ENCODE peak calls at places on chromosome 1, in seven cellular contexts. One of them, this sample, is unnamed.

GRCh38 chr1:24409535-24409934 is 4.0 kb downstream of the STPG1 start:
- DNase-seq in activated naive CD4-positive, alpha-beta T cell: no peak
- DNase-seq in stimulated activated CD4-positive, alpha-beta T cell treated with anti-CD3 and anti-CD28 coated beads, Interleukin-12 subunit alpha, Interleukin-12 subunit beta, amount 100 ng/mL, for 48 hours: no peak
- DNase-seq in type B pancreatic cell: no peak
- DNase-seq in left colon: no peak
- DNase-seq in CD8-positive, alpha-beta memory T cell: no peak
- DNase-seq in PC-3: peak
- DNase-seq in this sample: no peak

GRCh38 chr1:167905671-167906070 is 8.3 kb downstream of the ADCY10 start:
- DNase-seq in activated naive CD4-positive, alpha-beta T cell: no peak
- DNase-seq in stimulated activated CD4-positive, alpha-beta T cell treated with anti-CD3 and anti-CD28 coated beads, Interleukin-12 subunit alpha, Interleukin-12 subunit beta, amount 100 ng/mL, for 48 hours: no peak
- DNase-seq in left colon: no peak
- DNase-seq in PC-3: no peak
- DNase-seq in type B pancreatic cell: no peak
- DNase-seq in CD8-positive, alpha-beta memory T cell: no peak
- DNase-seq in this sample: no peak

GRCh38 chr1:44924835-44925464 is 61.4 kb downstream of the EIF2B3 start:
- DNase-seq in left colon: no peak
- DNase-seq in PC-3: peak
- DNase-seq in stimulated activated CD4-positive, alpha-beta T cell treated with anti-CD3 and anti-CD28 coated beads, Interleukin-12 subunit alpha, Interleukin-12 subunit beta, amount 100 ng/mL, for 48 hours: peak
- DNase-seq in type B pancreatic cell: no peak
- DNase-seq in activated naive CD4-positive, alpha-beta T cell: no peak
- DNase-seq in CD8-positive, alpha-beta memory T cell: no peak
- DNase-seq in this sample: no peak

GRCh38 chr1:56758135-56758534 is 61.1 kb downstream of the FYB2 start:
- DNase-seq in PC-3: peak
- DNase-seq in stimulated activated CD4-positive, alpha-beta T cell treated with anti-CD3 and anti-CD28 coated beads, Interleukin-12 subunit alpha, Interleukin-12 subunit beta, amount 100 ng/mL, for 48 hours: no peak
- DNase-seq in type B pancreatic cell: no peak
- DNase-seq in CD8-positive, alpha-beta memory T cell: no peak
- DNase-seq in activated naive CD4-positive, alpha-beta T cell: no peak
- DNase-seq in left colon: peak
- DNase-seq in this sample: no peak

GRCh38 chr1:21329209-21329844 is 39.1 kb upstream of the ECE1 start:
- DNase-seq in CD8-positive, alpha-beta memory T cell: no peak
- DNase-seq in PC-3: peak
- DNase-seq in stimulated activated CD4-positive, alpha-beta T cell treated with anti-CD3 and anti-CD28 coated beads, Interleukin-12 subunit alpha, Interleukin-12 subunit beta, amount 100 ng/mL, for 48 hours: no peak
- DNase-seq in activated naive CD4-positive, alpha-beta T cell: peak
- DNase-seq in left colon: peak
- DNase-seq in type B pancreatic cell: no peak
- DNase-seq in this sample: no peak

GRCh38 chr1:41380979-41381690 is 19.9 kb downstream of the FOXO6 start:
- DNase-seq in PC-3: no peak
- DNase-seq in activated naive CD4-positive, alpha-beta T cell: no peak
- DNase-seq in type B pancreatic cell: no peak
- DNase-seq in stimulated activated CD4-positive, alpha-beta T cell treated with anti-CD3 and anti-CD28 coated beads, Interleukin-12 subunit alpha, Interleukin-12 subunit beta, amount 100 ng/mL, for 48 hours: no peak
- DNase-seq in CD8-positive, alpha-beta memory T cell: no peak
- DNase-seq in left colon: peak
- DNase-seq in this sample: peak

GRCh38 chr1:91883470-91883869 is 2.5 kb downstream of the TGFBR3 start:
- DNase-seq in type B pancreatic cell: no peak
- DNase-seq in stimulated activated CD4-positive, alpha-beta T cell treated with anti-CD3 and anti-CD28 coated beads, Interleukin-12 subunit alpha, Interleukin-12 subunit beta, amount 100 ng/mL, for 48 hours: no peak
- DNase-seq in activated naive CD4-positive, alpha-beta T cell: no peak
- DNase-seq in left colon: no peak
- DNase-seq in PC-3: peak
- DNase-seq in CD8-positive, alpha-beta memory T cell: no peak
- DNase-seq in this sample: peak

GRCh38 chr1:32652244-32652962 is 1.4 kb downstream of the RBBP4 start:
- DNase-seq in stimulated activated CD4-positive, alpha-beta T cell treated with anti-CD3 and anti-CD28 coated beads, Interleukin-12 subunit alpha, Interleukin-12 subunit beta, amount 100 ng/mL, for 48 hours: no peak
- DNase-seq in activated naive CD4-positive, alpha-beta T cell: no peak
- DNase-seq in left colon: no peak
- DNase-seq in type B pancreatic cell: no peak
- DNase-seq in CD8-positive, alpha-beta memory T cell: no peak
- DNase-seq in PC-3: no peak
- DNase-seq in this sample: no peak

GRCh38 chr1:221965252-221965651 is 223.4 kb upstream of the DUSP10 start:
- DNase-seq in type B pancreatic cell: no peak
- DNase-seq in CD8-positive, alpha-beta memory T cell: no peak
- DNase-seq in stimulated activated CD4-positive, alpha-beta T cell treated with anti-CD3 and anti-CD28 coated beads, Interleukin-12 subunit alpha, Interleukin-12 subunit beta, amount 100 ng/mL, for 48 hours: no peak
- DNase-seq in PC-3: peak
- DNase-seq in activated naive CD4-positive, alpha-beta T cell: no peak
- DNase-seq in left colon: no peak
- DNase-seq in this sample: no peak

GRCh38 chr1:162847839-162848453 is 13.0 kb downstream of the CCDC190 start:
- DNase-seq in activated naive CD4-positive, alpha-beta T cell: peak
- DNase-seq in stimulated activated CD4-positive, alpha-beta T cell treated with anti-CD3 and anti-CD28 coated beads, Interleukin-12 subunit alpha, Interleukin-12 subunit beta, amount 100 ng/mL, for 48 hours: peak
- DNase-seq in PC-3: peak
- DNase-seq in left colon: peak
- DNase-seq in CD8-positive, alpha-beta memory T cell: peak
- DNase-seq in type B pancreatic cell: peak
- DNase-seq in this sample: peak

GRCh38 chr1:119974013-119974412 is 77.7 kb upstream of the ADAM30 start:
- DNase-seq in activated naive CD4-positive, alpha-beta T cell: no peak
- DNase-seq in type B pancreatic cell: no peak
- DNase-seq in CD8-positive, alpha-beta memory T cell: no peak
- DNase-seq in left colon: no peak
- DNase-seq in stimulated activated CD4-positive, alpha-beta T cell treated with anti-CD3 and anti-CD28 coated beads, Interleukin-12 subunit alpha, Interleukin-12 subunit beta, amount 100 ng/mL, for 48 hours: no peak
- DNase-seq in PC-3: peak
- DNase-seq in this sample: peak

GRCh38 chr1:53328009-53328489 is at the start of gene LRP8:
- DNase-seq in CD8-positive, alpha-beta memory T cell: peak
- DNase-seq in PC-3: peak
- DNase-seq in type B pancreatic cell: peak
- DNase-seq in stimulated activated CD4-positive, alpha-beta T cell treated with anti-CD3 and anti-CD28 coated beads, Interleukin-12 subunit alpha, Interleukin-12 subunit beta, amount 100 ng/mL, for 48 hours: peak
- DNase-seq in left colon: peak
- DNase-seq in activated naive CD4-positive, alpha-beta T cell: peak
- DNase-seq in this sample: peak

GRCh38 chr1:34858901-34859441 is 578 bp downstream of the SMIM12 start:
- DNase-seq in left colon: peak
- DNase-seq in stimulated activated CD4-positive, alpha-beta T cell treated with anti-CD3 and anti-CD28 coated beads, Interleukin-12 subunit alpha, Interleukin-12 subunit beta, amount 100 ng/mL, for 48 hours: peak
- DNase-seq in CD8-positive, alpha-beta memory T cell: peak
- DNase-seq in activated naive CD4-positive, alpha-beta T cell: no peak
- DNase-seq in PC-3: peak
- DNase-seq in type B pancreatic cell: no peak
- DNase-seq in this sample: no peak

GRCh38 chr1:228737613-228738012 is 2.3 kb downstream of the RHOU start:
- DNase-seq in type B pancreatic cell: no peak
- DNase-seq in CD8-positive, alpha-beta memory T cell: no peak
- DNase-seq in PC-3: no peak
- DNase-seq in activated naive CD4-positive, alpha-beta T cell: no peak
- DNase-seq in stimulated activated CD4-positive, alpha-beta T cell treated with anti-CD3 and anti-CD28 coated beads, Interleukin-12 subunit alpha, Interleukin-12 subunit beta, amount 100 ng/mL, for 48 hours: no peak
- DNase-seq in left colon: peak
- DNase-seq in this sample: no peak

GRCh38 chr1:172108494-172108893 is 267.2 kb downstream of the DNM3 start:
- DNase-seq in left colon: no peak
- DNase-seq in type B pancreatic cell: no peak
- DNase-seq in stimulated activated CD4-positive, alpha-beta T cell treated with anti-CD3 and anti-CD28 coated beads, Interleukin-12 subunit alpha, Interleukin-12 subunit beta, amount 100 ng/mL, for 48 hours: no peak
- DNase-seq in activated naive CD4-positive, alpha-beta T cell: no peak
- DNase-seq in PC-3: peak
- DNase-seq in CD8-positive, alpha-beta memory T cell: no peak
- DNase-seq in this sample: no peak

GRCh38 chr1:10765304-10765703 is 31.1 kb downstream of the CASZ1 start:
- DNase-seq in CD8-positive, alpha-beta memory T cell: no peak
- DNase-seq in left colon: no peak
- DNase-seq in stimulated activated CD4-positive, alpha-beta T cell treated with anti-CD3 and anti-CD28 coated beads, Interleukin-12 subunit alpha, Interleukin-12 subunit beta, amount 100 ng/mL, for 48 hours: no peak
- DNase-seq in activated naive CD4-positive, alpha-beta T cell: no peak
- DNase-seq in PC-3: no peak
- DNase-seq in type B pancreatic cell: no peak
- DNase-seq in this sample: peak

GRCh38 chr1:117171900-117172501 is 38.7 kb downstream of the VTCN1 start:
- DNase-seq in PC-3: no peak
- DNase-seq in left colon: no peak
- DNase-seq in activated naive CD4-positive, alpha-beta T cell: no peak
- DNase-seq in type B pancreatic cell: no peak
- DNase-seq in CD8-positive, alpha-beta memory T cell: no peak
- DNase-seq in stimulated activated CD4-positive, alpha-beta T cell treated with anti-CD3 and anti-CD28 coated beads, Interleukin-12 subunit alpha, Interleukin-12 subunit beta, amount 100 ng/mL, for 48 hours: no peak
- DNase-seq in this sample: no peak

This sample was measured in NCI-H748 treated with DMSO at 0.1 percent for 48 hours.